ENCODE peak calls at places on chromosomes 3 and 15, in five cellular contexts. One of them, this sample, is unnamed.

GRCh38 chr15:70690012-70690411 is 73.3 kb downstream of the UACA start:
- DNase-seq in GM23338: no peak
- DNase-seq in Panc1: no peak
- DNase-seq in K562: no peak
- DNase-seq in HepG2: no peak
- DNase-seq in this sample: no peak

GRCh38 chr15:73858062-73858461 is 15.3 kb upstream of the TBC1D21 start:
- DNase-seq in GM23338: no peak
- DNase-seq in Panc1: no peak
- DNase-seq in K562: peak; percentile 57
- DNase-seq in HepG2: no peak
- DNase-seq in this sample: no peak

GRCh38 chr15:94119923-94120775 is 111.2 kb upstream of the MCTP2 start:
- DNase-seq in GM23338: peak; percentile 93
- DNase-seq in Panc1: peak; percentile 77
- DNase-seq in K562: peak; percentile 37
- DNase-seq in HepG2: peak; percentile 71
- DNase-seq in this sample: peak; percentile 66

GRCh38 chr3:30437172-30437571 is 169.2 kb upstream of the TGFBR2 start:
- DNase-seq in GM23338: peak; percentile 6
- DNase-seq in Panc1: no peak
- DNase-seq in K562: no peak
- DNase-seq in HepG2: no peak
- DNase-seq in this sample: no peak

GRCh38 chr3:133474251-133474801 is 74.5 kb downstream of the BFSP2 start:
- DNase-seq in GM23338: no peak
- DNase-seq in Panc1: no peak
- DNase-seq in K562: no peak
- DNase-seq in HepG2: no peak
- DNase-seq in this sample: no peak

GRCh38 chr3:106176734-106177133 is 307.9 kb upstream of the CBLB start:
- DNase-seq in GM23338: no peak
- DNase-seq in Panc1: no peak
- DNase-seq in K562: no peak
- DNase-seq in HepG2: no peak
- DNase-seq in this sample: peak; percentile 36

GRCh38 chr3:185270262-185270955 is 16.6 kb upstream of the EHHADH start:
- DNase-seq in GM23338: peak; percentile 72
- DNase-seq in Panc1: no peak
- DNase-seq in K562: peak; percentile 70
- DNase-seq in HepG2: peak; percentile 50
- DNase-seq in this sample: no peak

GRCh38 chr3:44355634-44356033 is 17.1 kb downstream of the TCAIM start:
- DNase-seq in GM23338: no peak
- DNase-seq in Panc1: no peak
- DNase-seq in K562: peak; percentile 77
- DNase-seq in HepG2: peak; percentile 9
- DNase-seq in this sample: no peak

GRCh38 chr3:57787867-57788623 is 31.9 kb downstream of the SLMAP start:
- DNase-seq in GM23338: no peak
- DNase-seq in Panc1: no peak
- DNase-seq in K562: peak; percentile 65
- DNase-seq in HepG2: no peak
- DNase-seq in this sample: no peak

GRCh38 chr3:66021731-66022131 is 17.0 kb downstream of the MAGI1 start:
- DNase-seq in GM23338: peak; percentile 46
- DNase-seq in Panc1: no peak
- DNase-seq in K562: no peak
- DNase-seq in HepG2: no peak
- DNase-seq in this sample: no peak

GRCh38 chr15:95485367-95485766 is 845.1 kb upstream of the NR2F2 start:
- DNase-seq in GM23338: no peak
- DNase-seq in Panc1: no peak
- DNase-seq in K562: no peak
- DNase-seq in HepG2: no peak
- DNase-seq in this sample: no peak

GRCh38 chr15:90588427-90588826 is 58.7 kb downstream of the CRTC3 start:
- DNase-seq in GM23338: no peak
- DNase-seq in Panc1: no peak
- DNase-seq in K562: peak; percentile 27
- DNase-seq in HepG2: no peak
- DNase-seq in this sample: no peak

GRCh38 chr15:26971303-26972018 is 480 bp downstream of the GABRG3 start:
- DNase-seq in GM23338: peak; percentile 63
- DNase-seq in Panc1: no peak
- DNase-seq in K562: no peak
- DNase-seq in HepG2: no peak
- DNase-seq in this sample: no peak

GRCh38 chr15:38842991-38843610 is 278.5 kb upstream of the RASGRP1 start:
- DNase-seq in GM23338: no peak
- DNase-seq in Panc1: no peak
- DNase-seq in K562: no peak
- DNase-seq in HepG2: no peak
- DNase-seq in this sample: no peak

GRCh38 chr15:58299311-58299850 is 132.4 kb upstream of the LIPC start:
- DNase-seq in GM23338: no peak
- DNase-seq in Panc1: no peak
- DNase-seq in K562: no peak
- DNase-seq in HepG2: no peak
- DNase-seq in this sample: no peak

GRCh38 chr3:188259191-188259590 is 105.2 kb downstream of the LPP start:
- DNase-seq in GM23338: no peak
- DNase-seq in Panc1: no peak
- DNase-seq in K562: no peak
- DNase-seq in HepG2: no peak
- DNase-seq in this sample: no peak

GRCh38 chr15:48466825-48467224 is 135.6 kb downstream of the DUT start:
- DNase-seq in GM23338: no peak
- DNase-seq in Panc1: no peak
- DNase-seq in K562: no peak
- DNase-seq in HepG2: no peak
- DNase-seq in this sample: no peak

GRCh38 chr3:102332934-102333333 is 101.9 kb upstream of the ZPLD1 start:
- DNase-seq in GM23338: no peak
- DNase-seq in Panc1: no peak
- DNase-seq in K562: no peak
- DNase-seq in HepG2: no peak
- DNase-seq in this sample: no peak

GRCh38 chr3:71070497-71071465 is 512.7 kb downstream of the FOXP1 start:
- DNase-seq in GM23338: no peak
- DNase-seq in Panc1: no peak
- DNase-seq in K562: no peak
- DNase-seq in HepG2: no peak
- DNase-seq in this sample: no peak

GRCh38 chr15:79195802-79196201 is 86.7 kb upstream of the ANKRD34C start:
- DNase-seq in GM23338: peak; percentile 66
- DNase-seq in Panc1: no peak
- DNase-seq in K562: peak; percentile 41
- DNase-seq in HepG2: no peak
- DNase-seq in this sample: no peak

GRCh38 chr3:69927571-69927970 is 72.0 kb upstream of the SAMMSON start:
- DNase-seq in GM23338: no peak
- DNase-seq in Panc1: no peak
- DNase-seq in K562: no peak
- DNase-seq in HepG2: no peak
- DNase-seq in this sample: no peak

GRCh38 chr15:70670680-70671079 is 92.7 kb downstream of the UACA start:
- DNase-seq in GM23338: no peak
- DNase-seq in Panc1: no peak
- DNase-seq in K562: no peak
- DNase-seq in HepG2: no peak
- DNase-seq in this sample: no peak

GRCh38 chr15:65985387-65985786 is 116.1 kb downstream of the RAB11A start:
- DNase-seq in GM23338: no peak
- DNase-seq in Panc1: no peak
- DNase-seq in K562: no peak
- DNase-seq in HepG2: no peak
- DNase-seq in this sample: no peak

GRCh38 chr15:72034859-72035650 is 82.9 kb downstream of the MYO9A start:
- DNase-seq in GM23338: no peak
- DNase-seq in Panc1: no peak
- DNase-seq in K562: no peak
- DNase-seq in HepG2: no peak
- DNase-seq in this sample: no peak

GRCh38 chr3:194824676-194825075 is 139.0 kb downstream of the FAM43A start:
- DNase-seq in GM23338: no peak
- DNase-seq in Panc1: no peak
- DNase-seq in K562: no peak
- DNase-seq in HepG2: no peak
- DNase-seq in this sample: no peak

GRCh38 chr15:90439946-90440345 is 51.9 kb downstream of the IQGAP1 start:
- DNase-seq in GM23338: no peak
- DNase-seq in Panc1: no peak
- DNase-seq in K562: no peak
- DNase-seq in HepG2: no peak
- DNase-seq in this sample: no peak

GRCh38 chr15:56042982-56043980 is 49.9 kb upstream of the NEDD4 start:
- DNase-seq in GM23338: peak; percentile 6
- DNase-seq in Panc1: no peak
- DNase-seq in K562: no peak
- DNase-seq in HepG2: peak; percentile 52
- DNase-seq in this sample: no peak

GRCh38 chr3:196596355-196596754 is 27.9 kb downstream of the FBXO45 start:
- DNase-seq in GM23338: no peak
- DNase-seq in Panc1: no peak
- DNase-seq in K562: peak; percentile 29
- DNase-seq in HepG2: no peak
- DNase-seq in this sample: no peak

GRCh38 chr15:47246317-47246716 is 471.0 kb upstream of the SEMA6D start:
- DNase-seq in GM23338: no peak
- DNase-seq in Panc1: no peak
- DNase-seq in K562: no peak
- DNase-seq in HepG2: no peak
- DNase-seq in this sample: no peak

GRCh38 chr15:47244361-47244760 is 472.9 kb upstream of the SEMA6D start:
- DNase-seq in GM23338: no peak
- DNase-seq in Panc1: no peak
- DNase-seq in K562: no peak
- DNase-seq in HepG2: no peak
- DNase-seq in this sample: no peak
- H3K4me3 ChIP-seq in GM23338: no peak overlapping the region
- H3K4me3 ChIP-seq in Panc1: no peak overlapping the region
- H3K4me3 ChIP-seq in K562: no peak overlapping the region
- H3K4me3 ChIP-seq in HepG2: no peak overlapping the region
- H3K4me3 ChIP-seq in this sample: no peak overlapping the region

DNA sequence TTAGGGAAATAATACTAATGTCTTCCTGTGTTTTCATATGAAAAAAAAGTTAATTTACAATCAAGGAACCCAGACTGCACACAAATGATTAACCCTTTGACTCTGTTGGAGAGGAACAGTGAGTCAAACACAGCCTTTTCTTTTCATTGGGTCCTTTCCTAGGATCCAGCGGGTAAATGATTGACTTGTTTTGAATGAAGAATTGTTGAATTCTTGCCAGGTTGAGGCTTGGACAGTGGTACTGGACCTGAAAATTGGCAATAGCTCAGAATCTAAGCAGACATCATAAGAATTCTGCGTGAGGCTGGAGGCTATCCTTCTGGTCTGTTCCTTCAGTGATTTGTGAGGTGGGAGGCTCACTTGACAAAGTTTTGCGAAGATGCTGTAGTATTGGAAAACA is 143.0 kb downstream of the RYR3 start:
- DNase-seq in GM23338: no peak
- DNase-seq in Panc1: no peak
- DNase-seq in K562: no peak
- DNase-seq in HepG2: no peak
- DNase-seq in this sample: no peak
- TF ChIP-seq REST in GM23338: no peak
- TF ChIP-seq REST in Panc1: no peak
- TF ChIP-seq REST in K562: no peak
- TF ChIP-seq REST in HepG2: no peak
- TF ChIP-seq REST in this sample: no peak

GRCh38 chr3:45560270-45561020 is 34.1 kb upstream of the LIMD1 start:
- DNase-seq in GM23338: no peak
- DNase-seq in Panc1: no peak
- DNase-seq in K562: no peak
- DNase-seq in HepG2: no peak
- DNase-seq in this sample: peak; percentile 24
- TF ChIP-seq POLR2AphosphoS5 in GM23338: no peak
- TF ChIP-seq POLR2AphosphoS5 in Panc1: no peak
- TF ChIP-seq POLR2AphosphoS5 in K562: no peak
- TF ChIP-seq POLR2AphosphoS5 in HepG2: no peak
- TF ChIP-seq POLR2AphosphoS5 in this sample: no peak

GRCh38 chr3:46865546-46865945 is 2.3 kb upstream of the MYL3 start:
- DNase-seq in GM23338: no peak
- DNase-seq in Panc1: no peak
- DNase-seq in K562: no peak
- DNase-seq in HepG2: no peak
- DNase-seq in this sample: no peak

GRCh38 chr3:46867550-46867898 is 4.3 kb upstream of the MYL3 start:
- DNase-seq in GM23338: peak; percentile 33
- DNase-seq in Panc1: no peak
- DNase-seq in K562: no peak
- DNase-seq in HepG2: no peak
- DNase-seq in this sample: no peak

GRCh38 chr3:46868301-46868700 is 5.1 kb upstream of the MYL3 start:
- DNase-seq in GM23338: no peak
- DNase-seq in Panc1: no peak
- DNase-seq in K562: no peak
- DNase-seq in HepG2: no peak
- DNase-seq in this sample: no peak

GRCh38 chr3:46866032-46866595 is 2.9 kb upstream of the MYL3 start:
- DNase-seq in GM23338: no peak
- DNase-seq in Panc1: no peak
- DNase-seq in K562: no peak
- DNase-seq in HepG2: no peak
- DNase-seq in this sample: no peak

GRCh38 chr3:46866720-46867549 is 3.7 kb upstream of the MYL3 start:
- DNase-seq in GM23338: peak; percentile 89
- DNase-seq in Panc1: peak; percentile 20
- DNase-seq in K562: peak; percentile 82
- DNase-seq in HepG2: peak; percentile 39
- DNase-seq in this sample: peak; percentile 57
- H3K4me3 ChIP-seq in GM23338: no peak overlapping the region
- H3K4me3 ChIP-seq in Panc1: no peak overlapping the region
- H3K4me3 ChIP-seq in K562: no peak overlapping the region
- H3K4me3 ChIP-seq in HepG2: no peak overlapping the region
- H3K4me3 ChIP-seq in this sample: no peak overlapping the region

GRCh38 chr3:113847243-113847642 is 8.7 kb downstream of the GRAMD1C start:
- DNase-seq in GM23338: no peak
- DNase-seq in Panc1: no peak
- DNase-seq in K562: no peak
- DNase-seq in HepG2: no peak
- DNase-seq in this sample: no peak

GRCh38 chr3:113847664-113848461 is 9.3 kb downstream of the GRAMD1C start:
- DNase-seq in GM23338: no peak
- DNase-seq in Panc1: no peak
- DNase-seq in K562: no peak
- DNase-seq in HepG2: no peak
- DNase-seq in this sample: no peak

GRCh38 chr3:113839551-113839950 is 963 bp downstream of the GRAMD1C start:
- DNase-seq in GM23338: no peak
- DNase-seq in Panc1: no peak
- DNase-seq in K562: no peak
- DNase-seq in HepG2: no peak
- DNase-seq in this sample: no peak

GRCh38 chr3:113844622-113845222 is 6.1 kb downstream of the GRAMD1C start:
- DNase-seq in GM23338: peak; percentile 48
- DNase-seq in Panc1: no peak
- DNase-seq in K562: peak; percentile 15
- DNase-seq in HepG2: peak; percentile 39
- DNase-seq in this sample: no peak
- TF ChIP-seq REST in GM23338: no peak
- TF ChIP-seq REST in Panc1: no peak
- TF ChIP-seq REST in K562: no peak
- TF ChIP-seq REST in HepG2: no peak
- TF ChIP-seq REST in this sample: no peak

This sample was measured in HL-60.